ENCODE peak calls at places on chromosomes 1 and 21, in ten cellular contexts. S is GM04504; W is EL; U is amniotic stem cell; Z is foreskin fibroblast; G is mucosa of gallbladder; Y is nephron progenitor cell; N is Right ventricle myocardium superior; V is CD4-positive, alpha-beta T cell; I is kidney tubule cell. D is an unnamed sample.

GRCh38 chr1:71667224-71667623 is 586.4 kb upstream of the ZRANB2 start:
- DNase-seq in I (no peak), N (no peak), Z (peak), Y (no peak), S (no peak), U (no peak), G (no peak), W (peak), V (no peak), D (no peak)

GRCh38 chr1:61081637-61082335 is 575 bp upstream of the NFIA start:
- DNase-seq in Z (peak), S (no peak), G (peak), N (peak), V (peak), W (peak), Y (peak), U (no peak), I (peak), D (peak)

GRCh38 chr1:69312055-69312732 is 255.5 kb upstream of the LRRC7 start:
- DNase-seq in Y (no peak), U (no peak), Z (no peak), S (no peak), W (no peak), V (no peak), N (peak), I (no peak), G (no peak), D (no peak)

GRCh38 chr1:29391362-29391880 is 155.1 kb downstream of the PTPRU start:
- DNase-seq in U (no peak), N (no peak), Y (no peak), G (no peak), S (no peak), I (no peak), Z (no peak), V (no peak), W (no peak), D (no peak)

GRCh38 chr1:226002667-226003501 is 3.7 kb upstream of the SDE2 start:
- DNase-seq in S (peak), Z (peak), V (no peak), W (peak), N (peak), G (peak), U (no peak), I (no peak), Y (peak), D (peak)

GRCh38 chr21:33680870-33681269 is 38.6 kb downstream of the ITSN1 start:
- DNase-seq in N (no peak), G (no peak), Y (no peak), V (no peak), S (no peak), U (no peak), W (no peak), Z (no peak), I (no peak), D (no peak)

GRCh38 chr1:202227997-202228401 is 34.4 kb downstream of the LGR6 start:
- DNase-seq in S (no peak), W (no peak), G (no peak), V (no peak), Z (no peak), N (no peak), I (no peak), Y (no peak), U (no peak), D (no peak)

GRCh38 chr1:27436204-27437159 is 44.1 kb downstream of the GPR3 start:
- DNase-seq in Y (no peak), Z (peak), N (no peak), I (peak), U (peak), W (peak), S (peak), G (peak), V (no peak), D (no peak)

GRCh38 chr1:67433830-67434229 is 3.6 kb upstream of the SERBP1 start:
- DNase-seq in S (no peak), U (no peak), I (no peak), N (no peak), Z (no peak), V (no peak), W (no peak), Y (no peak), G (no peak), D (no peak)

GRCh38 chr21:42282021-42282420 is 33.2 kb downstream of the TFF3 start:
- DNase-seq in I (no peak), G (no peak), Y (no peak), U (no peak), N (no peak), Z (no peak), S (no peak), V (no peak), W (no peak), D (no peak)

GRCh38 chr1:192832492-192832891 is 23.7 kb downstream of the RGS2 start:
- DNase-seq in G (no peak), N (no peak), S (no peak), Z (no peak), V (no peak), Y (no peak), W (no peak), U (no peak), I (peak), D (no peak)

GRCh38 chr1:228420968-228421826 is 4.5 kb upstream of the TRIM17 start:
- DNase-seq in N (no peak), W (peak), Z (no peak), Y (no peak), U (no peak), I (peak), G (no peak), V (no peak), S (no peak), D (no peak)

GRCh38 chr1:228008391-228009115 is 1.8 kb downstream of the WNT3A start:
- DNase-seq in W (no peak), S (no peak), I (no peak), N (no peak), Y (no peak), V (no peak), U (no peak), G (no peak), Z (no peak), D (peak)

GRCh38 chr1:172909606-172910326 is 141.0 kb downstream of the TNFSF18 start:
- DNase-seq in U (peak), Y (no peak), W (peak), Z (peak), G (no peak), N (no peak), S (peak), I (peak), V (no peak), D (no peak)

GRCh38 chr1:232143315-232143886 is 486.5 kb downstream of the SIPA1L2 start:
- DNase-seq in N (no peak), Y (no peak), W (no peak), Z (no peak), G (no peak), S (no peak), U (no peak), I (no peak), V (no peak), D (no peak)

GRCh38 chr1:37606481-37607263 is 10.9 kb upstream of the GNL2 start:
- DNase-seq in U (no peak), Z (peak), V (no peak), G (peak), Y (no peak), S (no peak), I (no peak), W (peak), N (no peak), D (no peak)